ENCODE peak calls at places on chromosomes 5 and 9, in nine cellular contexts. F is adrenal gland, L is prostate gland, K is lung, S is SJSA1, H is left lung, J is heart right ventricle, E is esophagus muscularis mucosa, G is psoas muscle. W is an unnamed sample. For H3K4me1, the result is how much of the 10 kb centered on the place peaks cover.

GRCh38 chr5:154595662-154596061 is 117.6 kb upstream of the HAND1 start:
- DNase-seq in F (no peak), L (no peak), K (no peak), S (no peak), H (no peak), J (no peak), E (no peak), G (no peak), W (no peak)

GRCh38 chr9:97751510-97751909 is 54.4 kb upstream of the XPA start:
- DNase-seq in F (no peak), L (no peak), K (no peak), S (no peak), H (no peak), J (no peak), E (no peak), G (no peak), W (no peak)

GRCh38 chr9:77469515-77470197 is 178.5 kb downstream of the GNA14 start:
- DNase-seq in F (no peak), L (no peak), K (no peak), S (no peak), H (no peak), J (no peak), E (no peak), G (no peak), W (peak)

GRCh38 chr5:62934319-62934718 is 355.7 kb downstream of the LRRC70 start:
- DNase-seq in F (no peak), L (no peak), K (no peak), S (no peak), H (no peak), J (no peak), E (no peak), G (no peak), W (no peak)

GRCh38 chr5:102589661-102590060 is 90.9 kb upstream of the SLCO6A1 start:
- DNase-seq in F (no peak), L (no peak), K (no peak), S (no peak), H (no peak), J (no peak), E (no peak), G (no peak), W (no peak)

GRCh38 chr9:2260401-2261306 is 245.5 kb downstream of the SMARCA2 start:
- DNase-seq in F (peak), L (no peak), K (no peak), S (no peak), H (no peak), J (no peak), E (no peak), G (no peak), W (no peak)

GRCh38 chr9:23820731-23821399 is 5.2 kb downstream of the ELAVL2 start:
- DNase-seq in F (no peak), L (no peak), K (no peak), S (no peak), H (peak), J (no peak), E (no peak), G (no peak), W (no peak)

GRCh38 chr5:5419291-5420210 is 2.9 kb upstream of the ICE1 start:
- DNase-seq in F (peak), L (no peak), K (no peak), S (no peak), H (no peak), J (no peak), E (peak), G (no peak), W (peak)

GRCh38 chr5:125489146-125489545 is 742.7 kb upstream of the ZNF608 start:
- DNase-seq in F (no peak), L (no peak), K (no peak), S (no peak), H (no peak), J (no peak), E (no peak), G (no peak), W (no peak)

GRCh38 chr9:129888809-129889460 is 53.7 kb downstream of the USP20 start:
- DNase-seq in F (no peak), L (no peak), K (no peak), S (no peak), H (no peak), J (no peak), E (no peak), G (no peak), W (no peak)

GRCh38 chr5:113771483-113771882 is 258.0 kb downstream of the YTHDC2 start:
- DNase-seq in F (no peak), L (no peak), K (no peak), S (no peak), H (no peak), J (no peak), E (peak), G (no peak), W (no peak)

GRCh38 chr5:126171916-126172315 is 251.3 kb upstream of the GRAMD2B start:
- DNase-seq in F (no peak), L (no peak), K (no peak), S (no peak), H (no peak), J (no peak), E (no peak), G (no peak), W (no peak)

GRCh38 chr9:91391426-91392217 is 29.9 kb upstream of the AUH start:
- DNase-seq in F (no peak), L (no peak), K (no peak), S (no peak), H (no peak), J (no peak), E (peak), G (no peak), W (no peak)

GRCh38 chr5:104265531-104266130 is 703.0 kb upstream of the NUDT12 start:
- DNase-seq in F (no peak), L (no peak), K (no peak), S (no peak), H (no peak), J (no peak), E (no peak), G (no peak), W (no peak)

GRCh38 chr9:115189686-115190085 is 71.7 kb upstream of the TNC start:
- DNase-seq in F (no peak), L (no peak), K (no peak), S (no peak), H (no peak), J (no peak), E (no peak), G (no peak), W (no peak)

GRCh38 chr9:70352356-70352755 is 62.1 kb downstream of the KLF9 start:
- DNase-seq in F (no peak), L (no peak), K (no peak), S (no peak), H (no peak), J (no peak), E (no peak), G (no peak), W (no peak)

GRCh38 chr5:4868140-4868735 is 271.9 kb upstream of the ADAMTS16 start:
- DNase-seq in F (peak), L (no peak), K (peak), S (peak), H (no peak), J (no peak), E (no peak), G (no peak), W (no peak)

DNA sequence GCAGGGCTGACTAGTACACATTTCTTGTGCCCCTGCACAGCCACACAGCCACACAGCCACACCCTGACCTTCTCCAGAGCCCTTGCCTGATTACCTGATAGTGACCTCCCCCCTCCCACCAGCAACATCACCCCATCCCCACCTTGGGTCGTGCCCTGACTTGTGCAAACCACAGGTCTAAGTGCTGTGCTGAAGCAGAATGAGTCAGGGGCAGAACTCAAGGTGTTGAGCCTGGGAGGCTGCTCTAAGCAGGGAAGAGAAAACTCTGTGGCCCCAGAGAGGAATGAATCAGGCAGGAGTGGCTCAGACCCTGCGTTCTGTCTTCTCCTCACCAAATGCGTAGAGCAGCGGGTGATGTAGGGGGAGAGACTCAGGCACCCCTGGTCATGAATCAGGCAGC is 24.3 kb upstream of the FAT2 start:
- DNase-seq in F (no peak), L (no peak), K (no peak), S (no peak), H (no peak), J (no peak), E (no peak), G (no peak), W (peak)
- H3K4me1 ChIP-seq in F (under half), L (under half), K (under half), S (under half), H (under half), J (under half), E (under half), G (under half), W (half or more)

DNA sequence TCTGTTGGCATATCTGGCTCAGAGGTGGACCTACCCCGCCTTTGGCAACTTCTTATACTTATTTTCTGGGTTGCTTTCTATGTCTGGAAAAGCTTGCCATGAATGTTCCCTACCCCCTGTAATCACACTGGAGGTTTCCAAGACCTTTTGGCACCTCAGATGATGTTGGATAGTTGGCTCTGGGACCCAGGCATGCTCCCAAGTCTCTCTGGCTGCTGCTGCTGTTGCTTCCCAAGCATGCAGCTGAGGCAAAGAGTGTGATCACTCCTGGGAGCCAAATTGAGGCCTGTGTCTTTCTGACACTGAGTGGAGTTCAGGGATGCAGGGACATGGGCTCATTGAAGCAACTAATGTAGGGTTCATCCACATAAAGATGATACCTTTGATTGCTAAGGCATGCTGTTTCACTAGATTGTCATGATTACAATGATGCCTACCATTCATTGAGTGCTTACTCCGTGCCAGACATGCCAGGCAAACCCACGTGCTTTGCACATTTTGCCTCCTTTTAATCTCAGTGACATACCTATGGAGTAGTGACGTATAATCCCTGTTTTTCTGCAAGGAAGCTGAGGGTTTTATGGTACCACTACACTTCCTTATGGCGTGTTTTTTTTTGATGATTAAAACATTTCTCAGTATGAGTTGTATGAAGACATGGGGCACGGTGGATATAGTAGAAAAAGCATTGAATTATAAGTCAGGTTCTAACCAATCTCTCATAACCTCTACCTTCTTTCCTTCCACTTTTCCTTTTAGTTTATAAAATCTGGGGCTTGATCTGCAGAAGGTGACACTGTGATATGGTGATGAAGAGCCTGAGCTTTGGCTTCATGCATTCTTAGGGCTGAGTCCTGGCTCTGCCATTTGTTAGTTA is 73.1 kb downstream of the ARHGAP26 start:
- DNase-seq in F (no peak), L (no peak), K (no peak), S (no peak), H (no peak), J (peak), E (no peak), G (peak), W (no peak)
- H3K4me1 ChIP-seq in F (under half), L (under half), K (under half), S (half or more), H (half or more), J (half or more), E (half or more), G (half or more), W (under half)

DNA sequence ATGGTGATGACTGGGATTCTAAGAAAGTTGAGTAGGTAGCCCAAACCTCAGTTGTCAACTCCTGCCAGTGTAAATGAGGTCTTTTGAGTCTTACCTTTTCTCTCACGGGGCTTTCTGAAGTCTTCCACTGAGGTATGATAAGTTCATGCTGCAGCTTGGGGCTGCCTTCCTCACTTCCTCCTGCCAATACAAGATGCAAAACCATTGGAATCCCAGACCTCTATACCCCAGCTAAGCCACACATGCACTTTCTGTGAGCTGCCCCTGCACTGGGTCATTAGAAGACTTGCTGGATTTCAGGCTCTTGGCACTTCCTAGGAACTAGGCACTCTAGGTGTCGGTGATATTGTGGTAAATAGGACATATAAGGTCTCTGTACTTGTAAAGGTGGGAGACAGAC is 4.8 kb downstream of the ADAM19 start:
- DNase-seq in F (no peak), L (no peak), K (no peak), S (no peak), H (no peak), J (no peak), E (no peak), G (no peak), W (no peak)
- H3K4me1 ChIP-seq in F (under half), L (under half), K (under half), S (under half), H (half or more), J (half or more), E (under half), G (under half), W (under half)

DNA sequence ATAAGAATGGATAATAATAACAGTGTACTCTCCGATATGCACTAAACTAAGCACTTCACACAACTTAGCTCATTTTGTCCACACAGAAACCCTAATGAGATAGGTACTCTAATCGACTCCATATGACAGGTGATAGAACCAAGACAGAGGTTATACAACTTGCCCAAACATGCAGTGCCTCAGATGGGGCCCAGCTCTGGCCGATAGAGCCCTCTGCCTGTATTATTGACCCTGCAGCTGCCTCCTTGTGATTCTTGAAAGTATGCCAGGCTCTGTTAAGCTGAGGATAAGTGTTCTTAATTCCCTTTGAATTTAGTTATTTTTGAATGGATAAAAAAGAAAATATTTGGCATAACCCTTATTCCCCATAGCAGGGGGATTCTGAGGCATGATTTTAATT is 78.5 kb downstream of the HMHB1 start:
- DNase-seq in F (no peak), L (no peak), K (no peak), S (no peak), H (no peak), J (no peak), E (no peak), G (no peak), W (no peak)
- H3K4me1 ChIP-seq in F (under half), L (under half), K (under half), S (under half), H (under half), J (under half), E (under half), G (under half), W (under half)

GRCh38 chr5:151158287-151158661 is 695 bp upstream of the ANXA6 start:
- DNase-seq in F (peak), L (no peak), K (no peak), S (no peak), H (no peak), J (no peak), E (no peak), G (no peak), W (no peak)
- H3K4me1 ChIP-seq in F (under half), L (under half), K (under half), S (under half), H (half or more), J (under half), E (under half), G (under half), W (under half)

GRCh38 chr9:135963338-135963737 is 2.2 kb upstream of the UBAC1 start:
- DNase-seq in F (no peak), L (no peak), K (no peak), S (no peak), H (no peak), J (no peak), E (no peak), G (no peak), W (no peak)

GRCh38 chr9:135960328-135961276 is 571 bp downstream of the UBAC1 start:
- DNase-seq in F (peak), L (no peak), K (no peak), S (no peak), H (no peak), J (no peak), E (no peak), G (no peak), W (no peak)

GRCh38 chr9:135961277-135961705 is at the start of gene UBAC1:
- DNase-seq in F (peak), L (peak), K (peak), S (peak), H (peak), J (peak), E (peak), G (peak), W (peak)

GRCh38 chr9:135962696-135963307 is 1.6 kb upstream of the UBAC1 start:
- DNase-seq in F (no peak), L (no peak), K (no peak), S (no peak), H (no peak), J (no peak), E (no peak), G (no peak), W (no peak)

GRCh38 chr9:135961811-135962695 is 880 bp upstream of the UBAC1 start:
- DNase-seq in F (no peak), L (no peak), K (no peak), S (no peak), H (no peak), J (no peak), E (no peak), G (no peak), W (no peak)
- H3K4me1 ChIP-seq in F (under half), L (under half), K (under half), S (under half), H (under half), J (under half), E (under half), G (under half), W (under half)

W was measured in keratinocyte.